ENCODE peak calls at places on chromosome 2, in five cellular contexts. M is A549, P is sigmoid colon, U is K562, J is tibial nerve. C is an unnamed sample.

GRCh38 chr2:112725545-112726457 is 5.0 kb downstream of the NT5DC4 start:
- DNase-seq in J (no peak), P (no peak), M (no peak), U (no peak), C (peak; percentile 86)

GRCh38 chr2:43475137-43475846 is 120.5 kb downstream of the THADA start:
- DNase-seq in M (no peak), U (no peak), J (no peak), P (no peak), C (no peak)

GRCh38 chr2:85753525-85754312 is at the start of gene ATOH8:
- DNase-seq in J (peak; percentile 64), U (peak; percentile 37), P (peak; percentile 88), M (peak; percentile 77), C (no peak)

GRCh38 chr2:8692783-8693768 is 11.2 kb downstream of the ID2 start:
- DNase-seq in J (no peak), P (no peak), M (peak; percentile 55), U (peak; percentile 76), C (no peak)

GRCh38 chr2:200054681-200055468 is 99.5 kb downstream of the MAIP1 start:
- DNase-seq in J (no peak), U (no peak), M (no peak), P (no peak), C (no peak)

GRCh38 chr2:5175231-5175630 is 517.0 kb upstream of the SOX11 start:
- DNase-seq in U (no peak), J (no peak), P (no peak), M (no peak), C (no peak)

GRCh38 chr2:85649201-85650190 is 18.5 kb downstream of the SFTPB start:
- DNase-seq in U (no peak), J (no peak), M (peak; percentile 76), P (no peak), C (no peak)

GRCh38 chr2:3413642-3414041 is 34.1 kb downstream of the TRAPPC12 start:
- DNase-seq in P (no peak), U (no peak), J (no peak), M (no peak), C (no peak)

GRCh38 chr2:234686088-234686890 is 189.4 kb upstream of the ARL4C start:
- DNase-seq in P (no peak), J (no peak), U (no peak), M (peak; percentile 37), C (no peak)

GRCh38 chr2:134279417-134279816 is 25.5 kb downstream of the MGAT5 start:
- DNase-seq in U (no peak), M (no peak), P (no peak), J (no peak), C (no peak)

GRCh38 chr2:11516984-11517648 is 16.7 kb upstream of the GREB1 start:
- DNase-seq in P (no peak), U (no peak), M (no peak), J (no peak), C (no peak)

GRCh38 chr2:7356909-7357584 is 439.8 kb downstream of the RNF144A start:
- DNase-seq in J (no peak), P (no peak), M (no peak), U (no peak), C (peak; percentile 79)

GRCh38 chr2:44965684-44966083 is 24.2 kb downstream of the SIX3 start:
- DNase-seq in M (no peak), U (no peak), P (no peak), J (no peak), C (no peak)

GRCh38 chr2:203532957-203533695 is 2.0 kb downstream of the RAPH1 start:
- DNase-seq in M (peak; percentile 10), J (peak; percentile 10), P (no peak), U (no peak), C (no peak)

GRCh38 chr2:204472375-204472774 is 72.9 kb upstream of the PARD3B start:
- DNase-seq in U (no peak), M (no peak), J (no peak), P (no peak), C (no peak)

GRCh38 chr2:96507957-96508520 is 2.9 kb upstream of the NEURL3 start:
- DNase-seq in P (peak; percentile 84), J (peak; percentile 71), U (peak; percentile 85), M (peak; percentile 60), C (no peak)

GRCh38 chr2:134446431-134447091 is 192.7 kb downstream of the MGAT5 start:
- DNase-seq in J (no peak), U (no peak), M (no peak), P (no peak), C (no peak)

GRCh38 chr2:127759931-127760330 is 51.0 kb downstream of the WDR33 start:
- DNase-seq in P (no peak), U (no peak), J (no peak), M (no peak), C (no peak)

GRCh38 chr2:225233234-225233633 is 166.3 kb upstream of the NYAP2 start:
- DNase-seq in P (no peak), U (peak; percentile 3), J (no peak), M (no peak), C (no peak)

GRCh38 chr2:62205554-62205953 is 9.6 kb downstream of the B3GNT2 start:
- DNase-seq in J (no peak), U (no peak), P (no peak), M (no peak), C (no peak)

GRCh38 chr2:105418527-105418926 is 19.7 kb upstream of the FHL2 start:
- DNase-seq in U (peak; percentile 37), P (no peak), M (no peak), J (no peak), C (no peak)

GRCh38 chr2:65432227-65433190 is at the start of gene SPRED2:
- DNase-seq in J (peak; percentile 95), M (peak; percentile 96), P (peak; percentile 98), U (peak; percentile 90), C (peak; percentile 98)
- TF ChIP-seq POLR2A in J (peak; percentile 81), M (peak; percentile 41), P (no peak), U (peak; percentile 79), C (peak; percentile 2)

DNA sequence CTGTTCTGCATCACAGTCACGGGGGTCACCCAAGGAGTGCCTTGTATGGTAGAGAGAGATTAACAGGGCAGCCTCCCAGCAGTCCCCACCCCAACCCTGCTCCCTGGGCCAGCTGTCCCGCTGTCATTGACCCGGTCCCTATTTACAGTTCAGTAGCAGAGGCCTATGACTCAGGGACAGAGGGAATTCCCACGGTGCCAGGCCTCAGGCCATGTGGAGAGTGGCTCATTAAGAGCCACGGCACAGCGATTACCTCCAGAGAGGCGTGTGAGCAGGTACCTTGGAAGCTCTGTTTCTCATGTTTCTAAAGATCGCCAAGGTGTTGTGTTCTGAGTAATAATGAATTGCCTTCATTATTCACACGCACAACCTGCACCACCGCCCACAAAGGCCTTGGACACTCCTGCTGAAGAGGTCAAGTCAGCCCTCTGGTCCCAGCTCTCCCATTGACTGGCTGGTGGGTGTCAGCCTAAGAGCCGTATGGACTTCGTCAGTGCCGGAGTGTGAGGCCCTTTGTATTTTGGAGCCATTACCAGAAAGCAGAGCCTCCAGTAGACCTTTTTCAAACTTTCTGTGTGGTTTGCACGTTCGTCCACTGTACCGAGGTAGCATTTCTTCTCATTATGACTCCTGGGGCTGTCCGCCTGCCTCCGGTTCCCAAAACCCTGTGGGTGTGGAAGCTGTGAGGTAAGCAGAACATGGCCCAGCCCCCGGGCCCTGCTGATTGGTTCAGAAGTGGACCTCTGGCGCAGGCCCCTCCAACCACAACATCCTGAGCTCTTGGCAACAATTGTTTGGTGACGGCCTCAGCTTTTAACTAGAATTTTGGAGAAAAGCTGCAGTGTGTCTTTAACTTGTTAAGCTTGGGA is 47.0 kb downstream of the SERTAD2 start:
- DNase-seq in M (peak; percentile 24), U (peak; percentile 94), P (peak; percentile 96), J (peak; percentile 87), C (peak; percentile 97)
- TF ChIP-seq EP300 in M (no peak), U (no peak), P (no peak), J (no peak), C (no peak)

GRCh38 chr2:68813596-68813995 is 57.6 kb downstream of the BMP10 start:
- DNase-seq in M (no peak), U (no peak), P (no peak), J (no peak), C (no peak)
- H3K4me3 ChIP-seq in M (no peak overlapping the region), U (no peak overlapping the region), P (no peak overlapping the region), J (no peak overlapping the region), C (no peak overlapping the region)

GRCh38 chr2:37672104-37672869 is 845 bp upstream of the CDC42EP3 start:
- DNase-seq in U (peak; percentile 70), J (peak; percentile 67), M (peak; percentile 94), P (peak; percentile 82), C (no peak)
- TF ChIP-seq POLR2A in U (no peak), J (peak; percentile 19), M (no peak), P (peak; percentile 24), C (no peak)